ENCODE peak calls at places on chromosome 19, in four cellular contexts. T is left lung, Q is PC-3, H is lung. F is an unnamed sample.

GRCh38 chr19:46975918-46976782 is 43.5 kb upstream of the NPAS1 start:
- DNase-seq in T (peak; percentile 91), Q (peak; percentile 51), H (peak; percentile 90), F (no peak)

GRCh38 chr19:40702337-40703012 is 12.0 kb upstream of the NUMBL start:
- DNase-seq in T (peak; percentile 73), Q (peak; percentile 29), H (no peak), F (no peak)

GRCh38 chr19:55460670-55461258 is 678 bp downstream of the ISOC2 start:
- DNase-seq in T (no peak), Q (peak; percentile 76), H (peak; percentile 78), F (no peak)

GRCh38 chr19:2607712-2608601 is 94.5 kb downstream of the GNG7 start:
- DNase-seq in T (no peak), Q (no peak), H (no peak), F (no peak)

GRCh38 chr19:51156710-51157109 is 14.6 kb downstream of the SIGLEC7 start:
- DNase-seq in T (no peak), Q (no peak), H (no peak), F (no peak)

GRCh38 chr19:3372413-3372812 is 6.0 kb downstream of the NFIC start:
- DNase-seq in T (no peak), Q (no peak), H (no peak), F (no peak)

GRCh38 chr19:31499826-31500539 is 150.7 kb upstream of the TSHZ3 start:
- DNase-seq in T (no peak), Q (no peak), H (peak; percentile 15), F (no peak)

GRCh38 chr19:13644648-13645047 is 119.7 kb upstream of the MRI1 start:
- DNase-seq in T (no peak), Q (no peak), H (no peak), F (no peak)

GRCh38 chr19:31096930-31097329 is 252.3 kb downstream of the TSHZ3 start:
- DNase-seq in T (no peak), Q (no peak), H (no peak), F (no peak)

GRCh38 chr19:38093587-38093986 is 130.4 kb downstream of the DPF1 start:
- DNase-seq in T (no peak), Q (no peak), H (no peak), F (no peak)

GRCh38 chr19:40280608-40281221 is 4.4 kb downstream of the AKT2 start:
- DNase-seq in T (no peak), Q (no peak), H (peak; percentile 46), F (no peak)

GRCh38 chr19:58009666-58010301 is 7.2 kb upstream of the ZNF606 start:
- DNase-seq in T (peak; percentile 94), Q (peak; percentile 69), H (peak; percentile 59), F (peak; percentile 37)

GRCh38 chr19:36003284-36003683 is 5.3 kb downstream of the SYNE4 start:
- DNase-seq in T (no peak), Q (no peak), H (no peak), F (no peak)

GRCh38 chr19:38213469-38213868 is 10.6 kb downstream of the DPF1 start:
- DNase-seq in T (no peak), Q (no peak), H (no peak), F (no peak)

GRCh38 chr19:29505034-29505824 is 20.6 kb upstream of the VSTM2B start:
- DNase-seq in T (peak; percentile 20), Q (no peak), H (no peak), F (no peak)

GRCh38 chr19:294341-294818 is 3.2 kb upstream of the PLPP2 start:
- DNase-seq in T (peak; percentile 67), Q (no peak), H (no peak), F (no peak)

GRCh38 chr19:42122691-42123607 is 9.3 kb downstream of the POU2F2 start:
- DNase-seq in T (no peak), Q (no peak), H (no peak), F (no peak)

GRCh38 chr19:53554804-53555203 is 16.9 kb downstream of the ZNF331 start:
- DNase-seq in T (no peak), Q (no peak), H (no peak), F (no peak)

GRCh38 chr19:41861846-41862245 is 1.8 kb downstream of the RPS19 start:
- DNase-seq in T (no peak), Q (no peak), H (no peak), F (no peak)

GRCh38 chr19:29538651-29539050 is 12.9 kb downstream of the VSTM2B start:
- DNase-seq in T (no peak), Q (no peak), H (no peak), F (no peak)

GRCh38 chr19:38817081-38817480 is 4.3 kb upstream of the LGALS4 start:
- DNase-seq in T (no peak), Q (no peak), H (no peak), F (no peak)

GRCh38 chr19:40815223-40815622 is 16.2 kb downstream of the EGLN2 start:
- DNase-seq in T (no peak), Q (no peak), H (no peak), F (no peak)

GRCh38 chr19:37896142-37896541 is 10.3 kb downstream of the WDR87 start:
- DNase-seq in T (no peak), Q (no peak), H (no peak), F (no peak)

GRCh38 chr19:47102561-47103135 is 10.9 kb downstream of the ZC3H4 start:
- DNase-seq in T (no peak), Q (no peak), H (no peak), F (no peak)

GRCh38 chr19:38667552-38668205 is 20.2 kb downstream of the ACTN4 start:
- DNase-seq in T (no peak), Q (peak; percentile 46), H (no peak), F (no peak)

GRCh38 chr19:44890366-44891015 is 563 bp upstream of the TOMM40 start:
- DNase-seq in T (peak; percentile 97), Q (peak; percentile 99), H (peak; percentile 100), F (peak; percentile 100)

GRCh38 chr19:42121666-42122069 is 10.6 kb downstream of the POU2F2 start:
- DNase-seq in T (peak; percentile 91), Q (peak; percentile 71), H (no peak), F (peak; percentile 80)

GRCh38 chr19:43784251-43784980 is 3.6 kb upstream of the KCNN4 start:
- DNase-seq in T (peak; percentile 89), Q (peak; percentile 87), H (no peak), F (peak; percentile 59)

GRCh38 chr19:4506449-4507149 is 11.7 kb downstream of the PLIN4 start:
- DNase-seq in T (no peak), Q (peak; percentile 70), H (no peak), F (peak; percentile 45)

GRCh38 chr19:27770095-27770494 is 1442.9 kb downstream of the UQCRFS1 start:
- DNase-seq in T (no peak), Q (no peak), H (no peak), F (no peak)

GRCh38 chr19:5624741-5625140 is 1.9 kb downstream of the SAFB start:
- DNase-seq in T (no peak), Q (no peak), H (no peak), F (no peak)

GRCh38 chr19:5624154-5624663 is 1.3 kb downstream of the SAFB start:
- DNase-seq in T (no peak), Q (peak; percentile 45), H (peak; percentile 42), F (no peak)

GRCh38 chr19:5627395-5627904 is 4.6 kb downstream of the SAFB start:
- DNase-seq in T (peak; percentile 78), Q (no peak), H (peak; percentile 56), F (peak; percentile 40)

GRCh38 chr19:5623397-5624153 is 692 bp downstream of the SAFB start:
- DNase-seq in T (no peak), Q (no peak), H (no peak), F (no peak)

GRCh38 chr19:5625641-5626040 is 2.8 kb downstream of the SAFB start:
- DNase-seq in T (no peak), Q (no peak), H (no peak), F (no peak)
- H3K4me3 ChIP-seq in T (no peak overlapping the region), Q (peak overlapping the region; percentile 90), H (no peak overlapping the region), F (peak overlapping the region; percentile 99)

GRCh38 chr19:18203863-18204393 is at the start of gene RAB3A:
- DNase-seq in T (peak; percentile 100), Q (peak; percentile 100), H (peak; percentile 99), F (peak; percentile 97)
- TF ChIP-seq CTCF in T (no peak), Q (no peak), H (no peak), F (no peak)

DNA sequence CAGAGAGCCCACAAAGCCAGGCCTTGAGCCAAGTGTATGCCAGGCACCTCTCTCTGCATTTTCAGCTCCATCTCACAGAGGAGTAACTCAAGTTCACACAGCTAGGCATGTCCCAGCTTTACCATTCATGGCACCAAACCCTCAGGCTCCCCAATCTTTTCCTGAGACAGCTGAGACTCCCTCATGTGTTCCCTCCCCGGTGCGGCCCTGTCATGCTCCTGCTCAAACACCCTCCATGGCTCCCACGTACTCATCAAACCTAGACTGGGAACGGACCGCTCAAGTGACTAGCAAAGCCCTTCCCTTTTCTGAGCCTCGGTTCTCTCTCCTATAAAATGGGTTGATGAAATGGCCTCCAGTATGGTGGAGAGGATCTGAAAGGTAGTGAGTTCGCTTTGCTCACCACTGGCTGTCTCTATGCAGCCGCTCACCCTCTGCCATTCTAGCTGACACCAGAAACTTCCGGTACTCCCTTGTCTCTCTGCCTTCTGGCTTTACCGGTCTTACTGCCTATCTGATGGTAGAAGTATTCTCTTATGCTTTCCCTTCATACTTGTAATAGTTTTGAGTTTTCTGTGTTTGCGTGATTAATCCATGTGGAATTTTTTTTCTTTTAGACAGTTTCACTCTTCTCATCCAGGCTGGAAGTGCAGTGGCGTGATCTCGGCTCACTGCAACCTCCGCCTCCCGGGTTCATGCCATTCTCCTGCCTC is 7.8 kb upstream of the SLC44A2 start:
- DNase-seq in T (no peak), Q (peak; percentile 92), H (no peak), F (no peak)
- H3K4me3 ChIP-seq in T (no peak overlapping the region), Q (peak overlapping the region; percentile 40), H (no peak overlapping the region), F (no peak overlapping the region)

DNA sequence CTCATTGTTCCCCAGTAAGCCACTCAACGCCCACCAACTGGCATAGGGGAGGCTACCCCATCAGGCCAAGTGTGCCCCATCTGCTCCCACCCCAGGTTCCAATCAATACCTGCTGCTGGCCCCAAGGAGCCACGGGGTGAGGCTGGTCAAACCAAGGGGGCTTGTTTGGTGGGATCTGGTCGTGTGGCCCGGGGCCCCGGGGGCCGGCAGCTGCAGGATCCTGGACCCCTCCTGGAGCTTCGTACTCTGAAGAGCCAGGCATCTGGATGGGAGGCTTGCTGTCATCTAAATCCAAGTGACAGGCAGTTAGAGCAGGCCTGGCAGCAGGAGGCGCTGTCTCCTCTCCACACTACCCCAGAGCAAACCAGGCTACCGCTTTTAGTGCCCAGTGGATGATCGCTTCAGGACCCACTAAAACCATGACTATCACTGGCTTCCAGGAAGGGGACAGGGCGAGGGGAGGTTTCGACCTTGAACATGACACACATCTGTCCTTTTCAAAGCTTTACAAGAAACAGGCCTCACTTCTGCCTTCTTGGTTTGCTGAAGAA is 14.2 kb downstream of the CHERP start:
- DNase-seq in T (no peak), Q (peak; percentile 25), H (no peak), F (no peak)
- TF ChIP-seq CTCF in T (no peak), Q (peak; percentile 76), H (no peak), F (peak; percentile 55)

GRCh38 chr19:1468274-1469199 is 10.5 kb downstream of the C19orf25 start:
- DNase-seq in T (peak; percentile 83), Q (peak; percentile 32), H (no peak), F (no peak)

GRCh38 chr19:1470864-1471513 is 8.0 kb downstream of the C19orf25 start:
- DNase-seq in T (peak; percentile 73), Q (peak; percentile 54), H (no peak), F (no peak)

GRCh38 chr19:1469200-1469935 is 9.6 kb downstream of the C19orf25 start:
- DNase-seq in T (peak; percentile 69), Q (peak; percentile 45), H (no peak), F (no peak)

GRCh38 chr19:1471514-1472107 is 7.4 kb downstream of the C19orf25 start:
- DNase-seq in T (no peak), Q (peak; percentile 31), H (no peak), F (no peak)

GRCh38 chr19:1469936-1470863 is 8.8 kb downstream of the C19orf25 start:
- DNase-seq in T (peak; percentile 84), Q (peak; percentile 61), H (no peak), F (no peak)
- H3K4me3 ChIP-seq in T (peak overlapping the region; percentile 8), Q (peak overlapping the region; percentile 72), H (no peak overlapping the region), F (no peak overlapping the region)

GRCh38 chr19:48445256-48445605 is 552 bp upstream of the GRWD1 start:
- DNase-seq in T (no peak), Q (peak; percentile 61), H (no peak), F (peak; percentile 81)
- TF ChIP-seq CTCF in T (no peak), Q (peak; percentile 58), H (peak; percentile 21), F (peak; percentile 68)